ENCODE peak calls at places on chromosomes 7 and 10, in six cellular contexts. N, R, U, P, H and W are unnamed samples.

GRCh38 chr10:126049741-126050140 is 153.4 kb downstream of the FANK1 start:
- DNase-seq in N (no peak), R (peak; percentile 14), U (peak; percentile 81), P (no peak), H (no peak), W (peak; percentile 63)

GRCh38 chr10:77801474-77802238 is 124.9 kb downstream of the DLG5 start:
- DNase-seq in N (no peak), R (no peak), U (peak; percentile 76), P (no peak), H (no peak), W (peak; percentile 3)

GRCh38 chr10:55786461-55786860 is 574.6 kb downstream of the ZWINT start:
- DNase-seq in N (no peak), R (no peak), U (no peak), P (no peak), H (no peak), W (no peak)

GRCh38 chr7:129069021-129069420 is 14.1 kb upstream of the TNPO3 start:
- DNase-seq in N (no peak), R (no peak), U (no peak), P (no peak), H (no peak), W (no peak)

GRCh38 chr7:98867271-98867701 is 2.5 kb downstream of the TMEM130 start:
- DNase-seq in N (no peak), R (peak; percentile 43), U (peak; percentile 9), P (no peak), H (no peak), W (no peak)

GRCh38 chr10:50556238-50557120 is 67.3 kb downstream of the SGMS1 start:
- DNase-seq in N (no peak), R (no peak), U (no peak), P (no peak), H (no peak), W (no peak)

GRCh38 chr10:94006591-94007550 is 13.1 kb downstream of the PLCE1 start:
- DNase-seq in N (no peak), R (peak; percentile 86), U (peak; percentile 82), P (no peak), H (no peak), W (peak; percentile 73)

GRCh38 chr10:12041766-12042408 is 722 bp downstream of the UPF2 start:
- DNase-seq in N (no peak), R (peak; percentile 19), U (peak; percentile 32), P (no peak), H (no peak), W (no peak)

GRCh38 chr10:10110817-10111490 is 906.7 kb upstream of the CELF2 start:
- DNase-seq in N (no peak), R (no peak), U (no peak), P (no peak), H (no peak), W (no peak)

GRCh38 chr7:77386165-77386824 is 29.9 kb downstream of the GSAP start:
- DNase-seq in N (no peak), R (no peak), U (no peak), P (no peak), H (no peak), W (no peak)

GRCh38 chr7:32914186-32914585 is 22.6 kb upstream of the KBTBD2 start:
- DNase-seq in N (no peak), R (no peak), U (no peak), P (no peak), H (no peak), W (no peak)

GRCh38 chr10:58017719-58018367 is 249.9 kb downstream of the IPMK start:
- DNase-seq in N (peak; percentile 7), R (peak; percentile 5), U (peak; percentile 97), P (no peak), H (no peak), W (peak; percentile 69)

GRCh38 chr10:101708870-101709269 is 13.9 kb upstream of the FBXW4 start:
- DNase-seq in N (no peak), R (no peak), U (no peak), P (no peak), H (no peak), W (no peak)

GRCh38 chr10:50636576-50636975 is 12.8 kb upstream of the SGMS1 start:
- DNase-seq in N (no peak), R (no peak), U (no peak), P (no peak), H (no peak), W (no peak)

GRCh38 chr10:44245601-44245938 is 139.3 kb downstream of the CXCL12 start:
- DNase-seq in N (peak; percentile 60), R (peak; percentile 51), U (peak; percentile 86), P (no peak), H (no peak), W (no peak)

GRCh38 chr7:112036071-112036470 is 170.1 kb downstream of the DOCK4 start:
- DNase-seq in N (no peak), R (peak; percentile 68), U (peak; percentile 43), P (no peak), H (no peak), W (no peak)

GRCh38 chr10:35888400-35888799 is 246.3 kb upstream of the FZD8 start:
- DNase-seq in N (no peak), R (no peak), U (no peak), P (no peak), H (no peak), W (no peak)

GRCh38 chr10:73076361-73077183 is 20.1 kb downstream of the P4HA1 start:
- DNase-seq in N (no peak), R (peak; percentile 87), U (peak; percentile 81), P (no peak), H (no peak), W (no peak)

GRCh38 chr10:89810908-89811515 is 109.6 kb downstream of the KIF20B start:
- DNase-seq in N (no peak), R (no peak), U (no peak), P (no peak), H (no peak), W (no peak)

GRCh38 chr7:17440831-17441230 is 142.4 kb downstream of the AHR start:
- DNase-seq in N (no peak), R (no peak), U (no peak), P (no peak), H (no peak), W (no peak)

GRCh38 chr10:44320727-44321126 is 64.2 kb downstream of the CXCL12 start:
- DNase-seq in N (no peak), R (no peak), U (no peak), P (no peak), H (no peak), W (no peak)

GRCh38 chr7:127751062-127751722 is 99.2 kb downstream of the SND1 start:
- DNase-seq in N (no peak), R (peak; percentile 60), U (peak; percentile 79), P (no peak), H (no peak), W (peak; percentile 53)

GRCh38 chr7:106216517-106217088 is 68.2 kb downstream of the NAMPT start:
- DNase-seq in N (peak; percentile 93), R (peak; percentile 99), U (peak; percentile 99), P (no peak), H (no peak), W (peak; percentile 76)
- H3K4me3 ChIP-seq in N (no peak overlapping the region), R (peak overlapping the region; percentile 19), U (no peak overlapping the region), P (no peak overlapping the region), H (no peak overlapping the region), W (no peak overlapping the region)

GRCh38 chr7:120998525-120998924 is 10.0 kb downstream of the CPED1 start:
- DNase-seq in N (no peak), R (no peak), U (no peak), P (no peak), H (no peak), W (no peak)

GRCh38 chr7:121001932-121002754 is 13.6 kb downstream of the CPED1 start:
- DNase-seq in N (no peak), R (peak; percentile 31), U (peak; percentile 44), P (no peak), H (no peak), W (no peak)

GRCh38 chr7:121001234-121001633 is 12.7 kb downstream of the CPED1 start:
- DNase-seq in N (no peak), R (no peak), U (no peak), P (no peak), H (no peak), W (no peak)

GRCh38 chr7:120998996-120999565 is 10.6 kb downstream of the CPED1 start:
- DNase-seq in N (no peak), R (no peak), U (no peak), P (no peak), H (no peak), W (no peak)

DNA sequence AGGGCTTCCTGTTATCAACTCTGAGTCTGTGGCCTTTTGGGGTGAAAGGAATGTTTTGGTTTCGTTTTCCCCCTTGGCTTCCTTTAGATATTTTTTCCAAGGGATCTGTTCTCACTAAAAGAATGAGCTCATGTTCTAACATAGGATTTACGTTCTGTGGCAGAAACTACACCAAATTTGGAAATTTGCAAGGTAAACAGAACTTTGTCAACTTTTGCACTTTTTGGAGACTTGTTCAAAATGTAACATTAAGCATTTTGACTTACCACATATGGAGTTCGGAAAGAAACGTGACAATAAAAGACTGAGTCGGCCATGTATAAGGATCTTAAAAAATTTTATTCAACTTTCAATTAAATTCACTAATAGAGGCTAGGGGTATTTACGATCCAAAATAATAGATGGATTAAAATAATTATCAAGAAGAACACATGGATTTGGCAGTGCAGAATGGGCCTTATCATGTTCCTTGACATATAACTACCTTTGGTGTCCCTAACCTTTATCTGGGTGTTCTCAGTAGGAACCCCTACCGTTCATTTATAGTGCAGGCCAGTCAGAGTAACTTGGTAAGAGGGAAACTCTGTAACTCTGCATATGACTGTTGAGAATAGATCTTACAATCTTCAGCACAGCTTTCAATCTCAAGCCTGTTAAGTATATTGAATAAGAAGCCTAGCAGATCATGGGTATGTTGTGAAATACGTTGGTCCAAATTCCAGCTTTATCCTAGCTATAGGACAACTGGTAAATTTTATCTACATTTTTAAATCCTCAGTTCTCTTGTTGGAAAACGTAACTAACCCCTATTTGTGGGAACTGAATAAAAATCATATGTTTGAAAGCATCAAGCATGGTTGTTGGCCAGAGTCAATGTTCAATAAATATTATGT is 11.8 kb downstream of the CPED1 start:
- DNase-seq in N (no peak), R (peak; percentile 90), U (peak; percentile 78), P (no peak), H (no peak), W (no peak)
- TF ChIP-seq CTCF in N (no peak), R (no peak), U (no peak), P (no peak), H (no peak), W (no peak)

GRCh38 chr10:27911645-27912044 is 87.2 kb downstream of the ODAD2 start:
- DNase-seq in N (no peak), R (peak; percentile 64), U (no peak), P (no peak), H (no peak), W (no peak)
- H3K4me3 ChIP-seq in N (no peak overlapping the region), R (no peak overlapping the region), U (no peak overlapping the region), P (no peak overlapping the region), H (no peak overlapping the region), W (no peak overlapping the region)

DNA sequence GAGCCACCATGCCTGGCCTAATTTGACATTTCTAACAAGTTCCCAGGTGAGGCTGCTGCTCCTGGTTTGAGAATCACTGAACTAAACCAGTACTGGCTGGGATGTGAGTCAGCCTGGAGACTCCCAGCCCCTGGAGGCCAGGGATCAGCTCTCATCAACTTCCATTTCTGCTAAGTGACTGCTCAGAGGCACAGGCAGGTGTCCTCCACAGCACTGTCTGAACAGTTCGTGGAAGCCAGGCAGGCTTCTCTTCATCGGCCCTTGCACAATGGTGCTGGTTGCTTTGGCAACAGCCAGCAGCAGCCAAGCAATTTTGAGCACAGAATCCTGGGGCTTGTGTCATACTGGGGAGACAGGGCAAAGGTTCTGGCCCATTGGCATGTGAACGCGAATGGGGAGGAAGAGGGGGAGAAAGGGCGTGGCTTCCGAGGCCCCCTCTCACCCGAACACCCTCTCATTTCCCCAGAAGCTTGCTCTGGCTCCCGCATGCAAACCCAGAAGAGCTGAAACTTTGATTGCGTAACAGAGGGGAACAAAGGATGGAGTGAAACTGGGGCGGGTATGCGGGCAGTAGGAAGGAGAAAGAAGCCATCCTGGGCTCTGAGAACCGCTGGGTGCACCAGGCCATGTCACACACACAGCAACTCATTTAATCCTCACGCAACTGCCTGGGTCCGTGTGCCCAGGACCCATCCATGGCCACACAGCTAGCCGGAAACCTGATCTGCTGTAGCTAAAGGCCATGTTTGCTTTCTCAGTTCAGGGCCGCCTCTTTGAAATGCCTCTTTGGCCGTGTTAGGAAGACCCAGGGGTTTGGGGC is 9.0 kb upstream of the POR start:
- DNase-seq in N (peak; percentile 67), R (peak; percentile 83), U (peak; percentile 81), P (no peak), H (no peak), W (no peak)
- TF ChIP-seq CTCF in N (no peak), R (no peak), U (no peak), P (no peak), H (no peak), W (no peak)